ENCODE peak calls at places on chromosomes 12 and 14, in nine cellular contexts. B is choroid plexus epithelial cell, O is lower lobe of right lung, I is HFFc6, W is adrenal gland, X is RWPE2, U is AG04450, Q is fibroblast of lung, H is colonic mucosa. Y is an unnamed sample.

GRCh38 chr12:49673446-49674317 is 33.5 kb downstream of the FMNL3 start:
- DNase-seq in U (peak; percentile 88), I (peak; percentile 90), W (peak; percentile 94), H (peak; percentile 85), X (no peak), O (peak; percentile 89), Q (peak; percentile 97), B (peak; percentile 96), Y (no peak)

GRCh38 chr12:26000883-26001282 is 42.4 kb downstream of the RASSF8 start:
- DNase-seq in B (no peak), W (no peak), X (no peak), U (no peak), Q (no peak), I (no peak), O (no peak), H (no peak), Y (no peak)

GRCh38 chr12:109476807-109477184 is 304 bp downstream of the KCTD10 start:
- DNase-seq in U (no peak), I (no peak), B (no peak), W (no peak), X (no peak), Q (peak; percentile 30), H (no peak), O (no peak), Y (no peak)

GRCh38 chr12:108498136-108498535 is 16.9 kb upstream of the FICD start:
- DNase-seq in U (no peak), W (no peak), I (no peak), Q (no peak), X (no peak), O (no peak), B (no peak), H (no peak), Y (no peak)

GRCh38 chr12:76031081-76031413 is 529 bp downstream of the PHLDA1 start:
- DNase-seq in I (no peak), O (no peak), H (no peak), Q (no peak), B (peak; percentile 82), W (no peak), X (no peak), U (no peak), Y (no peak)

GRCh38 chr12:116076399-116076798 is 201.1 kb downstream of the MED13L start:
- DNase-seq in U (no peak), W (no peak), X (no peak), B (peak; percentile 46), I (no peak), Q (peak; percentile 34), O (no peak), H (no peak), Y (no peak)

GRCh38 chr12:92469837-92470236 is 233.0 kb upstream of the PLEKHG7 start:
- DNase-seq in O (no peak), H (no peak), Q (peak; percentile 79), X (no peak), I (no peak), B (peak; percentile 55), W (peak; percentile 68), U (no peak), Y (no peak)

GRCh38 chr14:50062438-50063039 is 53.8 kb downstream of the VCPKMT start:
- DNase-seq in I (peak; percentile 52), H (peak; percentile 78), Q (peak; percentile 85), U (no peak), O (no peak), X (no peak), B (peak; percentile 79), W (peak; percentile 86), Y (no peak)

GRCh38 chr12:6423267-6424007 is 21.3 kb upstream of the CD27 start:
- DNase-seq in Q (peak; percentile 82), H (peak; percentile 89), X (no peak), B (peak; percentile 96), I (peak; percentile 81), W (peak; percentile 96), O (peak; percentile 89), U (peak; percentile 83), Y (peak; percentile 70)

GRCh38 chr12:90013409-90013808 is 304.8 kb upstream of the ATP2B1 start:
- DNase-seq in U (no peak), O (no peak), W (no peak), H (no peak), X (no peak), I (peak; percentile 18), Q (no peak), B (peak; percentile 39), Y (no peak)

GRCh38 chr14:105333020-105333490 is 18.5 kb downstream of the PACS2 start:
- DNase-seq in B (no peak), O (peak; percentile 45), I (no peak), W (no peak), X (peak; percentile 74), U (no peak), H (no peak), Q (no peak), Y (no peak)

GRCh38 chr14:80762829-80763228 is 178.7 kb downstream of the CEP128 start:
- DNase-seq in Q (peak; percentile 43), I (peak; percentile 37), O (no peak), X (no peak), H (no peak), B (no peak), W (no peak), U (no peak), Y (no peak)

GRCh38 chr14:69553221-69553620 is 21.4 kb downstream of the CCDC177 start:
- DNase-seq in U (peak; percentile 16), X (no peak), O (no peak), B (peak; percentile 90), W (peak; percentile 34), H (no peak), I (peak; percentile 56), Q (peak; percentile 75), Y (no peak)

GRCh38 chr12:92570056-92570753 is 132.6 kb upstream of the PLEKHG7 start:
- DNase-seq in W (peak; percentile 87), Q (peak; percentile 70), O (no peak), X (no peak), I (peak; percentile 69), H (peak; percentile 79), U (peak; percentile 77), B (peak; percentile 92), Y (no peak)

GRCh38 chr12:48336564-48336963 is 14.2 kb downstream of the ZNF641 start:
- DNase-seq in O (no peak), Q (no peak), X (no peak), H (no peak), B (peak; percentile 11), U (no peak), W (no peak), I (no peak), Y (no peak)
- TF ChIP-seq CTCF in O (peak; percentile 12), Q (no peak), X (no peak), H (no peak), B (peak; percentile 30), U (no peak), W (no peak), I (peak; percentile 37), Y (no peak)

GRCh38 chr14:71011479-71011878 is 104.2 kb downstream of the PCNX1 start:
- DNase-seq in I (no peak), W (no peak), O (no peak), X (no peak), Q (no peak), B (peak; percentile 45), U (no peak), H (no peak), Y (no peak)
- TF ChIP-seq CTCF in I (peak; percentile 68), W (no peak), O (no peak), X (peak; percentile 61), Q (peak; percentile 18), B (peak; percentile 54), U (peak; percentile 42), H (no peak), Y (no peak)

GRCh38 chr12:1170411-1170810 is 179.4 kb downstream of the ERC1 start:
- DNase-seq in X (no peak), Q (no peak), I (no peak), H (no peak), U (no peak), O (no peak), B (no peak), W (no peak), Y (no peak)
- TF ChIP-seq CTCF in X (no peak), Q (no peak), I (no peak), H (no peak), U (no peak), O (no peak), B (no peak), W (no peak), Y (no peak)

GRCh38 chr14:29553427-29553826 is 374.2 kb downstream of the PRKD1 start:
- DNase-seq in B (no peak), X (no peak), U (no peak), W (peak; percentile 26), I (no peak), H (no peak), O (no peak), Q (no peak), Y (no peak)

GRCh38 chr14:29548948-29549370 is 378.7 kb downstream of the PRKD1 start:
- DNase-seq in Q (peak; percentile 64), W (peak; percentile 12), U (peak; percentile 42), O (no peak), I (peak; percentile 73), H (no peak), X (no peak), B (peak; percentile 90), Y (peak; percentile 16)

GRCh38 chr14:29558516-29558915 is 369.1 kb downstream of the PRKD1 start:
- DNase-seq in U (peak; percentile 64), W (no peak), I (peak; percentile 8), Q (peak; percentile 71), H (no peak), B (peak; percentile 53), O (no peak), X (no peak), Y (no peak)

DNA sequence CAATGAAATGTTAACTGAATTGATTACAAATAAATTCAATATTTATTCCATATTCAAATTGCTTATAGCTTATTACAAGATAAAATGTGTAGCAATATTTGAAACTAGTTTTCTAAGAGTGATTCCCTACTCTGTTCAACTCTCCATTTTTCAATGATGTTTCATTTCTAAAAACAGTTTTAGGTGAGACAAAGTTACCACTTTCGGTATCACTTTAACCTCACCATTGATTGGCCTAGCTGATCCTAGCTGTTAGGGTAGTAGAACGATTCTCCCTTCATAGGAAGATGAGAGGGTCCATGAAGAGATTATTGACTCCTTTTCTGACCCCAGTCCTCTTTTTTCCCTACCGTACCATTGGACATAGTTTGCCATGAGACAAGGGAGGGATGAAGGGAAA is 373.3 kb downstream of the PRKD1 start:
- DNase-seq in O (no peak), Q (no peak), I (no peak), X (no peak), W (no peak), B (no peak), H (no peak), U (no peak), Y (no peak)
- TF ChIP-seq CTCF in O (no peak), Q (no peak), I (no peak), X (no peak), W (no peak), B (no peak), H (no peak), U (no peak), Y (no peak)

Y was measured in D721Med.